ENCODE peak calls at places on chromosomes 16 and 17, in nine cellular contexts. W, S, B, C, N, O, Q, F and U are unnamed samples.

GRCh38 chr17:1043601-1044251 is 46.8 kb downstream of the TIMM22 start:
- DNase-seq in W (no peak), S (no peak), B (no peak), C (no peak), N (peak; percentile 86), O (no peak), Q (no peak), F (peak; percentile 23), U (no peak)

GRCh38 chr17:81457396-81457795 is 55.2 kb downstream of the ACTG1 start:
- DNase-seq in W (no peak), S (no peak), B (no peak), C (no peak), N (no peak), O (no peak), Q (no peak), F (no peak), U (no peak)

GRCh38 chr17:44378171-44378705 is 11.2 kb downstream of the ITGA2B start:
- DNase-seq in W (no peak), S (no peak), B (no peak), C (no peak), N (no peak), O (no peak), Q (no peak), F (no peak), U (no peak)

GRCh38 chr16:23753908-23754593 is 775 bp upstream of the CHP2 start:
- DNase-seq in W (no peak), S (no peak), B (no peak), C (no peak), N (no peak), O (no peak), Q (no peak), F (no peak), U (no peak)

GRCh38 chr17:19705201-19705600 is 11.2 kb downstream of the SLC47A2 start:
- DNase-seq in W (no peak), S (no peak), B (no peak), C (no peak), N (no peak), O (no peak), Q (no peak), F (no peak), U (no peak)

GRCh38 chr17:60305141-60305540 is 86.8 kb downstream of the USP32 start:
- DNase-seq in W (no peak), S (no peak), B (no peak), C (peak; percentile 2), N (no peak), O (no peak), Q (no peak), F (no peak), U (no peak)

GRCh38 chr17:81523139-81524062 is 4.8 kb upstream of the FSCN2 start:
- DNase-seq in W (peak; percentile 45), S (no peak), B (no peak), C (no peak), N (no peak), O (no peak), Q (no peak), F (peak; percentile 61), U (peak; percentile 74)

GRCh38 chr17:13952252-13952721 is 117.0 kb upstream of the COX10 start:
- DNase-seq in W (no peak), S (no peak), B (no peak), C (no peak), N (no peak), O (no peak), Q (no peak), F (no peak), U (no peak)

GRCh38 chr17:46025060-46025459 is 26.0 kb downstream of the STH start:
- DNase-seq in W (no peak), S (no peak), B (no peak), C (no peak), N (no peak), O (no peak), Q (no peak), F (no peak), U (no peak)

GRCh38 chr17:2564876-2565275 is 28.6 kb upstream of the PAFAH1B1 start:
- DNase-seq in W (no peak), S (peak; percentile 6), B (no peak), C (no peak), N (no peak), O (no peak), Q (no peak), F (no peak), U (no peak)

GRCh38 chr17:49252148-49252682 is 21.6 kb upstream of the PHOSPHO1 start:
- DNase-seq in W (no peak), S (no peak), B (no peak), C (no peak), N (peak; percentile 48), O (peak; percentile 40), Q (no peak), F (no peak), U (no peak)

GRCh38 chr17:38710603-38710962 is 5.5 kb downstream of the MLLT6 start:
- DNase-seq in W (no peak), S (no peak), B (no peak), C (no peak), N (no peak), O (no peak), Q (no peak), F (no peak), U (no peak)

GRCh38 chr17:2086306-2086705 is 31.4 kb downstream of the HIC1 start:
- DNase-seq in W (no peak), S (no peak), B (peak; percentile 37), C (no peak), N (no peak), O (no peak), Q (no peak), F (no peak), U (no peak)

GRCh38 chr17:68379692-68380677 is 77.3 kb downstream of the WIPI1 start:
- DNase-seq in W (no peak), S (no peak), B (no peak), C (no peak), N (no peak), O (no peak), Q (no peak), F (no peak), U (no peak)

GRCh38 chr16:82995286-82995926 is 368.6 kb downstream of the CDH13 start:
- DNase-seq in W (no peak), S (no peak), B (no peak), C (no peak), N (no peak), O (no peak), Q (no peak), F (no peak), U (no peak)

GRCh38 chr16:49866533-49867155 is 10.7 kb upstream of the ZNF423 start:
- DNase-seq in W (no peak), S (no peak), B (no peak), C (no peak), N (no peak), O (no peak), Q (no peak), F (peak; percentile 45), U (no peak)

GRCh38 chr17:57097832-57098421 is 12.9 kb downstream of the AKAP1 start:
- DNase-seq in W (peak; percentile 51), S (no peak), B (no peak), C (no peak), N (no peak), O (peak; percentile 66), Q (no peak), F (no peak), U (no peak)

GRCh38 chr16:89400740-89401139 is 89.6 kb downstream of the ANKRD11 start:
- DNase-seq in W (no peak), S (no peak), B (no peak), C (no peak), N (no peak), O (no peak), Q (no peak), F (no peak), U (no peak)

GRCh38 chr17:47665655-47666054 is 15.9 kb downstream of the KPNB1 start:
- DNase-seq in W (peak; percentile 52), S (no peak), B (no peak), C (no peak), N (no peak), O (no peak), Q (no peak), F (no peak), U (no peak)

GRCh38 chr17:82300228-82300627 is 17.2 kb downstream of the CD7 start:
- DNase-seq in W (no peak), S (no peak), B (no peak), C (no peak), N (no peak), O (no peak), Q (no peak), F (no peak), U (no peak)

GRCh38 chr17:28853295-28853694 is 1.5 kb upstream of the ERAL1 start:
- DNase-seq in W (no peak), S (no peak), B (no peak), C (no peak), N (no peak), O (no peak), Q (no peak), F (no peak), U (no peak)

GRCh38 chr16:7624871-7625766 is 292.5 kb downstream of the RBFOX1 start:
- DNase-seq in W (no peak), S (no peak), B (no peak), C (no peak), N (no peak), O (no peak), Q (no peak), F (no peak), U (no peak)

GRCh38 chr17:57586099-57586702 is 158.9 kb downstream of the CCDC182 start:
- DNase-seq in W (no peak), S (no peak), B (no peak), C (no peak), N (no peak), O (no peak), Q (no peak), F (no peak), U (no peak)

GRCh38 chr16:25633549-25633948 is 58.2 kb upstream of the HS3ST4 start:
- DNase-seq in W (no peak), S (no peak), B (no peak), C (no peak), N (no peak), O (peak; percentile 1), Q (no peak), F (no peak), U (peak; percentile 9)

GRCh38 chr16:70706948-70707465 is 21.2 kb upstream of the MTSS2 start:
- DNase-seq in W (peak; percentile 92), S (peak; percentile 82), B (no peak), C (no peak), N (no peak), O (peak; percentile 96), Q (no peak), F (no peak), U (no peak)

GRCh38 chr16:86625821-86626220 is 47.5 kb downstream of the FOXL1 start:
- DNase-seq in W (no peak), S (no peak), B (no peak), C (no peak), N (no peak), O (no peak), Q (no peak), F (no peak), U (no peak)

GRCh38 chr17:42891539-42892152 is 9.0 kb upstream of the G6PC1 start:
- DNase-seq in W (no peak), S (no peak), B (no peak), C (no peak), N (peak; percentile 82), O (no peak), Q (no peak), F (no peak), U (peak; percentile 56)